ENCODE peak calls at places on chromosomes 5 and 9, in eight cellular contexts. One of them, this sample, is unnamed.
A peak's percentile ranks its signal among the peaks of the same experiment; 100 is the strongest.

GRCh38 chr5:142245776-142246175 is 79.0 kb downstream of the SPRY4 start:
- DNase-seq in A549: no peak
- DNase-seq in transverse colon: no peak
- DNase-seq in K562: no peak
- DNase-seq in tibial nerve: no peak
- DNase-seq in upper lobe of left lung: no peak
- DNase-seq in sigmoid colon: no peak
- DNase-seq in stomach: no peak
- DNase-seq in this sample: no peak

GRCh38 chr5:17838506-17838905 is 204.2 kb downstream of the TAF11L14 start:
- DNase-seq in A549: no peak
- DNase-seq in transverse colon: no peak
- DNase-seq in K562: no peak
- DNase-seq in tibial nerve: no peak
- DNase-seq in upper lobe of left lung: no peak
- DNase-seq in sigmoid colon: no peak
- DNase-seq in stomach: no peak
- DNase-seq in this sample: no peak

GRCh38 chr5:140591747-140592372 is 27.2 kb downstream of the SLC35A4 start:
- DNase-seq in A549: no peak
- DNase-seq in transverse colon: no peak
- DNase-seq in K562: no peak
- DNase-seq in tibial nerve: no peak
- DNase-seq in upper lobe of left lung: no peak
- DNase-seq in sigmoid colon: no peak
- DNase-seq in stomach: no peak
- DNase-seq in this sample: no peak

GRCh38 chr5:153835891-153836515 is 202.7 kb downstream of the FAM114A2 start:
- DNase-seq in A549: no peak
- DNase-seq in transverse colon: no peak
- DNase-seq in K562: no peak
- DNase-seq in tibial nerve: no peak
- DNase-seq in upper lobe of left lung: no peak
- DNase-seq in sigmoid colon: no peak
- DNase-seq in stomach: no peak
- DNase-seq in this sample: no peak

GRCh38 chr9:38108326-38108725 is 39.3 kb upstream of the SHB start:
- DNase-seq in A549: no peak
- DNase-seq in transverse colon: no peak
- DNase-seq in K562: no peak
- DNase-seq in tibial nerve: no peak
- DNase-seq in upper lobe of left lung: no peak
- DNase-seq in sigmoid colon: no peak
- DNase-seq in stomach: peak; percentile 64
- DNase-seq in this sample: no peak

GRCh38 chr5:154562244-154562861 is 84.3 kb upstream of the HAND1 start:
- DNase-seq in A549: no peak
- DNase-seq in transverse colon: no peak
- DNase-seq in K562: no peak
- DNase-seq in tibial nerve: no peak
- DNase-seq in upper lobe of left lung: no peak
- DNase-seq in sigmoid colon: no peak
- DNase-seq in stomach: no peak
- DNase-seq in this sample: no peak

GRCh38 chr5:177500685-177501522 is 3.5 kb upstream of the PDLIM7 start:
- DNase-seq in A549: peak; percentile 88
- DNase-seq in transverse colon: peak; percentile 91
- DNase-seq in K562: peak; percentile 91
- DNase-seq in tibial nerve: peak; percentile 90
- DNase-seq in upper lobe of left lung: peak; percentile 91
- DNase-seq in sigmoid colon: peak; percentile 95
- DNase-seq in stomach: peak; percentile 93
- DNase-seq in this sample: peak; percentile 93

GRCh38 chr5:80763211-80763610 is 108.4 kb upstream of the DHFR start:
- DNase-seq in A549: no peak
- DNase-seq in transverse colon: no peak
- DNase-seq in K562: no peak
- DNase-seq in tibial nerve: no peak
- DNase-seq in upper lobe of left lung: no peak
- DNase-seq in sigmoid colon: no peak
- DNase-seq in stomach: no peak
- DNase-seq in this sample: no peak

GRCh38 chr5:93572773-93573626 is 8.0 kb downstream of the NR2F1-AS1 start:
- DNase-seq in A549: no peak
- DNase-seq in transverse colon: no peak
- DNase-seq in K562: no peak
- DNase-seq in tibial nerve: no peak
- DNase-seq in upper lobe of left lung: no peak
- DNase-seq in sigmoid colon: no peak
- DNase-seq in stomach: no peak
- DNase-seq in this sample: no peak

GRCh38 chr9:123438321-123438720 is 82.3 kb downstream of the CRB2 start:
- DNase-seq in A549: no peak
- DNase-seq in transverse colon: no peak
- DNase-seq in K562: no peak
- DNase-seq in tibial nerve: no peak
- DNase-seq in upper lobe of left lung: no peak
- DNase-seq in sigmoid colon: no peak
- DNase-seq in stomach: no peak
- DNase-seq in this sample: no peak

GRCh38 chr9:27198175-27198574 is 89.2 kb downstream of the TEK start:
- DNase-seq in A549: no peak
- DNase-seq in transverse colon: no peak
- DNase-seq in K562: no peak
- DNase-seq in tibial nerve: no peak
- DNase-seq in upper lobe of left lung: no peak
- DNase-seq in sigmoid colon: no peak
- DNase-seq in stomach: no peak
- DNase-seq in this sample: no peak

GRCh38 chr5:10793785-10794184 is 32.8 kb upstream of the DAP start:
- DNase-seq in A549: no peak
- DNase-seq in transverse colon: no peak
- DNase-seq in K562: no peak
- DNase-seq in tibial nerve: no peak
- DNase-seq in upper lobe of left lung: no peak
- DNase-seq in sigmoid colon: no peak
- DNase-seq in stomach: no peak
- DNase-seq in this sample: no peak

GRCh38 chr5:61289241-61289640 is 42.8 kb upstream of the ZSWIM6 start:
- DNase-seq in A549: no peak
- DNase-seq in transverse colon: no peak
- DNase-seq in K562: no peak
- DNase-seq in tibial nerve: no peak
- DNase-seq in upper lobe of left lung: no peak
- DNase-seq in sigmoid colon: no peak
- DNase-seq in stomach: no peak
- DNase-seq in this sample: no peak

GRCh38 chr5:16863380-16864007 is 72.6 kb downstream of the MYO10 start:
- DNase-seq in A549: no peak
- DNase-seq in transverse colon: no peak
- DNase-seq in K562: no peak
- DNase-seq in tibial nerve: no peak
- DNase-seq in upper lobe of left lung: no peak
- DNase-seq in sigmoid colon: no peak
- DNase-seq in stomach: no peak
- DNase-seq in this sample: no peak

GRCh38 chr9:123394291-123395235 is 38.6 kb downstream of the CRB2 start:
- DNase-seq in A549: no peak
- DNase-seq in transverse colon: no peak
- DNase-seq in K562: no peak
- DNase-seq in tibial nerve: no peak
- DNase-seq in upper lobe of left lung: no peak
- DNase-seq in sigmoid colon: no peak
- DNase-seq in stomach: no peak
- DNase-seq in this sample: no peak

GRCh38 chr9:77926314-77926959 is 105.2 kb downstream of the GNAQ start:
- DNase-seq in A549: no peak
- DNase-seq in transverse colon: no peak
- DNase-seq in K562: no peak
- DNase-seq in tibial nerve: no peak
- DNase-seq in upper lobe of left lung: no peak
- DNase-seq in sigmoid colon: no peak
- DNase-seq in stomach: no peak
- DNase-seq in this sample: no peak

GRCh38 chr9:133237271-133237731 is 28.3 kb upstream of the OBP2B start:
- DNase-seq in A549: no peak
- DNase-seq in transverse colon: no peak
- DNase-seq in K562: no peak
- DNase-seq in tibial nerve: no peak
- DNase-seq in upper lobe of left lung: no peak
- DNase-seq in sigmoid colon: peak; percentile 52
- DNase-seq in stomach: peak; percentile 8
- DNase-seq in this sample: no peak

GRCh38 chr5:62317810-62318209 is 11.8 kb downstream of the KIF2A start:
- DNase-seq in A549: no peak
- DNase-seq in transverse colon: no peak
- DNase-seq in K562: no peak
- DNase-seq in tibial nerve: no peak
- DNase-seq in upper lobe of left lung: no peak
- DNase-seq in sigmoid colon: no peak
- DNase-seq in stomach: no peak
- DNase-seq in this sample: no peak

GRCh38 chr5:89313804-89314588 is 431.0 kb upstream of the MEF2C start:
- DNase-seq in A549: no peak
- DNase-seq in transverse colon: peak; percentile 8
- DNase-seq in K562: peak; percentile 75
- DNase-seq in tibial nerve: no peak
- DNase-seq in upper lobe of left lung: no peak
- DNase-seq in sigmoid colon: no peak
- DNase-seq in stomach: no peak
- DNase-seq in this sample: no peak

GRCh38 chr5:13133951-13134350 is 810.5 kb downstream of the DNAH5 start:
- DNase-seq in A549: no peak
- DNase-seq in transverse colon: no peak
- DNase-seq in K562: no peak
- DNase-seq in tibial nerve: no peak
- DNase-seq in upper lobe of left lung: no peak
- DNase-seq in sigmoid colon: no peak
- DNase-seq in stomach: no peak
- DNase-seq in this sample: no peak

GRCh38 chr9:129111762-129112151 is 542 bp downstream of the PTPA start:
- DNase-seq in A549: peak; percentile 36
- DNase-seq in transverse colon: peak; percentile 49
- DNase-seq in K562: peak; percentile 65
- DNase-seq in tibial nerve: no peak
- DNase-seq in upper lobe of left lung: peak; percentile 43
- DNase-seq in sigmoid colon: no peak
- DNase-seq in stomach: peak; percentile 47
- DNase-seq in this sample: no peak

GRCh38 chr9:105676351-105676923 is 14.2 kb downstream of the TAL2 start:
- DNase-seq in A549: no peak
- DNase-seq in transverse colon: no peak
- DNase-seq in K562: peak; percentile 70
- DNase-seq in tibial nerve: no peak
- DNase-seq in upper lobe of left lung: no peak
- DNase-seq in sigmoid colon: no peak
- DNase-seq in stomach: no peak
- DNase-seq in this sample: no peak

GRCh38 chr9:292915-293314 is 78.2 kb downstream of the DOCK8 start:
- DNase-seq in A549: no peak
- DNase-seq in transverse colon: no peak
- DNase-seq in K562: no peak
- DNase-seq in tibial nerve: no peak
- DNase-seq in upper lobe of left lung: no peak
- DNase-seq in sigmoid colon: no peak
- DNase-seq in stomach: no peak
- DNase-seq in this sample: no peak

GRCh38 chr9:95018099-95018927 is 291.8 kb downstream of the AOPEP start:
- DNase-seq in A549: peak; percentile 65
- DNase-seq in transverse colon: no peak
- DNase-seq in K562: peak; percentile 53
- DNase-seq in tibial nerve: no peak
- DNase-seq in upper lobe of left lung: peak; percentile 54
- DNase-seq in sigmoid colon: peak; percentile 72
- DNase-seq in stomach: no peak
- DNase-seq in this sample: no peak
- H3K4me1 ChIP-seq in A549: peaks cover 99% of the 10 kb centered on the region
- H3K4me1 ChIP-seq in transverse colon: peaks cover 19% of the 10 kb centered on the region
- H3K4me1 ChIP-seq in K562: no peaks in the 10 kb centered on the region
- H3K4me1 ChIP-seq in tibial nerve: peaks cover 43% of the 10 kb centered on the region
- H3K4me1 ChIP-seq in upper lobe of left lung: peaks cover 39% of the 10 kb centered on the region
- H3K4me1 ChIP-seq in sigmoid colon: no peaks in the 10 kb centered on the region
- H3K4me1 ChIP-seq in stomach: peaks cover 94% of the 10 kb centered on the region
- H3K4me1 ChIP-seq in this sample: peaks cover 29% of the 10 kb centered on the region

DNA sequence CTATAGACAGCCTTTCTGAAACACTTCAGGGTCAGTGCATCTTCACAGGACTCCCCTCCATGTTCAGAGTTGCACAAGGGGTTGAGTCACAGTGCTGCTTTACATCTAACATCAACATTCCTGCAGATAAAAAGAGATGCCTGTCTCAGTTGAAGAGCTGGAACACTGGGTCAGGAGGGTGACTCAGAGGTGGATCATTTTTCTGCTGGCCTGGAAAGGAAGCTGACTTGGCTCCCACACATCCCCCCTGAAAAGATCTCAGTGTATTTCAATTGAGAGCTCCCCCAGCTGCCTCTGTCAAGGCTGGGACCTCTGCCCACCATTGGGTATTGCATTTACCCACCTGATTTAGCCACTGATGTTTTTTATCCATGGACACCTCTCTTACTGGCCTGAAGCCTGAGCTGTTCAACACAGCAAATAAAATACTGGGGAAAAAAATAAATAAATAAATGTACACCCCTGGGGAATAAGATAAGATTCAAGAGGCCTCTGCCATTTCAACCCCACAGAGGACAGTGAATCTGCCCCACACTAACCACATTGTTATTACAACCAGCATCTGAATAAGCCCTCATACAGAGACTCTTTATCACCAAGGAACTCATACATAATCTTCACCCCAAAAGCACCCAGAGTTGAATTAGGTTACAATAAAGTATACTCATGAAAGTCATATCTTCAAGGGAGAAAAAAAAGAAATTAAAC is 716.4 kb downstream of the SEMA5A start:
- DNase-seq in A549: peak; percentile 18
- DNase-seq in transverse colon: no peak
- DNase-seq in K562: no peak
- DNase-seq in tibial nerve: no peak
- DNase-seq in upper lobe of left lung: no peak
- DNase-seq in sigmoid colon: no peak
- DNase-seq in stomach: no peak
- DNase-seq in this sample: no peak
- TF ChIP-seq EP300 in A549: no peak
- TF ChIP-seq EP300 in transverse colon: no peak
- TF ChIP-seq EP300 in K562: no peak
- TF ChIP-seq EP300 in tibial nerve: no peak
- TF ChIP-seq EP300 in upper lobe of left lung: no peak
- TF ChIP-seq EP300 in sigmoid colon: no peak
- TF ChIP-seq EP300 in stomach: no peak
- TF ChIP-seq EP300 in this sample: no peak

GRCh38 chr9:107481035-107481434 is 8.5 kb downstream of the KLF4 start:
- DNase-seq in A549: peak; percentile 32
- DNase-seq in transverse colon: no peak
- DNase-seq in K562: no peak
- DNase-seq in tibial nerve: no peak
- DNase-seq in upper lobe of left lung: no peak
- DNase-seq in sigmoid colon: no peak
- DNase-seq in stomach: no peak
- DNase-seq in this sample: no peak
- TF ChIP-seq CTCF in A549: peak; percentile 43
- TF ChIP-seq CTCF in transverse colon: no peak
- TF ChIP-seq CTCF in K562: peak; percentile 47
- TF ChIP-seq CTCF in tibial nerve: no peak
- TF ChIP-seq CTCF in upper lobe of left lung: no peak
- TF ChIP-seq CTCF in sigmoid colon: no peak
- TF ChIP-seq CTCF in stomach: no peak
- TF ChIP-seq CTCF in this sample: no peak

GRCh38 chr9:107710552-107710951 is 221.0 kb upstream of the KLF4 start:
- DNase-seq in A549: no peak
- DNase-seq in transverse colon: no peak
- DNase-seq in K562: no peak
- DNase-seq in tibial nerve: no peak
- DNase-seq in upper lobe of left lung: no peak
- DNase-seq in sigmoid colon: no peak
- DNase-seq in stomach: no peak
- DNase-seq in this sample: no peak
- H3K4me1 ChIP-seq in A549: peaks cover 43% of the 10 kb centered on the region
- H3K4me1 ChIP-seq in transverse colon: no peaks in the 10 kb centered on the region
- H3K4me1 ChIP-seq in K562: no peaks in the 10 kb centered on the region
- H3K4me1 ChIP-seq in tibial nerve: no peaks in the 10 kb centered on the region
- H3K4me1 ChIP-seq in upper lobe of left lung: peaks cover 7% of the 10 kb centered on the region
- H3K4me1 ChIP-seq in sigmoid colon: no peaks in the 10 kb centered on the region
- H3K4me1 ChIP-seq in stomach: peaks cover 7% of the 10 kb centered on the region
- H3K4me1 ChIP-seq in this sample: peaks cover 1% of the 10 kb centered on the region